ENCODE peak calls at places on chromosomes 2 and 18, in four cellular contexts. One of them, this sample, is unnamed.

GRCh38 chr18:26709897-26710296 is 155.6 kb downstream of the AQP4 start:
- DNase-seq in head of caudate nucleus: no peak
- DNase-seq in retina: no peak
- DNase-seq in SK-N-DZ: no peak
- DNase-seq in this sample: no peak

GRCh38 chr18:79944126-79944731 is 7.2 kb downstream of the SLC66A2 start:
- DNase-seq in SK-N-DZ: no peak
- DNase-seq in head of caudate nucleus: peak
- DNase-seq in retina: no peak
- DNase-seq in this sample: peak

GRCh38 chr2:216210711-216211131 is 101.6 kb downstream of the XRCC5 start:
- DNase-seq in head of caudate nucleus: no peak
- DNase-seq in SK-N-DZ: no peak
- DNase-seq in retina: no peak
- DNase-seq in this sample: no peak

GRCh38 chr2:120205901-120206581 is 17.2 kb downstream of the TMEM185B start:
- DNase-seq in head of caudate nucleus: no peak
- DNase-seq in retina: no peak
- DNase-seq in SK-N-DZ: peak
- DNase-seq in this sample: no peak

GRCh38 chr18:371616-371998 is 103.8 kb upstream of the THOC1 start:
- DNase-seq in retina: no peak
- DNase-seq in SK-N-DZ: no peak
- DNase-seq in head of caudate nucleus: no peak
- DNase-seq in this sample: peak

GRCh38 chr2:230762317-230762896 is 49.8 kb downstream of the CAB39 start:
- DNase-seq in head of caudate nucleus: no peak
- DNase-seq in SK-N-DZ: peak
- DNase-seq in retina: no peak
- DNase-seq in this sample: peak

GRCh38 chr2:239678186-239678490 is 277.3 kb upstream of the HDAC4 start:
- DNase-seq in retina: no peak
- DNase-seq in SK-N-DZ: no peak
- DNase-seq in head of caudate nucleus: no peak
- DNase-seq in this sample: no peak

GRCh38 chr2:235088608-235089020 is 136.8 kb downstream of the SH3BP4 start:
- DNase-seq in SK-N-DZ: no peak
- DNase-seq in head of caudate nucleus: no peak
- DNase-seq in retina: no peak
- DNase-seq in this sample: peak

GRCh38 chr2:207387172-207387571 is 142.6 kb upstream of the CREB1 start:
- DNase-seq in retina: no peak
- DNase-seq in SK-N-DZ: no peak
- DNase-seq in head of caudate nucleus: no peak
- DNase-seq in this sample: no peak